ENCODE peak calls at places on chromosome 10, in nine cellular contexts. Y is H7; P is activated naive CD4-positive, alpha-beta T cell; B is stimulated activated CD4-positive, alpha-beta T cell treated with anti-CD3 and anti-CD28 coated beads, Interleukin-15, amount 100 ng/mL, for 1 hour; L is A172; M is HT1080; X is sciatic nerve; W is heart left ventricle; J is PC-3. G is an unnamed sample.

GRCh38 chr10:123645016-123645415 is 21.1 kb upstream of the GPR26 start:
- DNase-seq in M (no peak), Y (no peak), L (no peak), B (no peak), W (no peak), X (no peak), P (no peak), J (no peak), G (no peak)

GRCh38 chr10:93280699-93281366 is 201.3 kb downstream of the MYOF start:
- DNase-seq in L (no peak), M (no peak), X (no peak), B (no peak), Y (peak), W (no peak), J (no peak), P (no peak), G (no peak)

GRCh38 chr10:133336131-133337078 is at the start of gene CALY:
- DNase-seq in L (no peak), B (peak), X (peak), M (no peak), P (peak), J (no peak), Y (peak), W (peak), G (no peak)

GRCh38 chr10:78411716-78412115 is 378.1 kb downstream of the RPS24 start:
- DNase-seq in M (no peak), Y (no peak), X (peak), P (no peak), J (no peak), W (no peak), B (no peak), L (no peak), G (no peak)

GRCh38 chr10:94133239-94133638 is 139.5 kb downstream of the PLCE1 start:
- DNase-seq in L (peak), X (no peak), B (no peak), M (peak), P (no peak), J (peak), Y (no peak), W (peak), G (peak)

GRCh38 chr10:114526112-114526496 is 121.8 kb upstream of the AFAP1L2 start:
- DNase-seq in B (no peak), W (no peak), P (no peak), M (no peak), Y (no peak), J (no peak), X (no peak), L (no peak), G (no peak)

GRCh38 chr10:15189133-15189881 is 20.8 kb upstream of the NMT2 start:
- DNase-seq in L (no peak), B (no peak), P (no peak), M (no peak), X (no peak), Y (no peak), J (no peak), W (no peak), G (no peak)

GRCh38 chr10:52566471-52567246 is 205.9 kb downstream of the MBL2 start:
- DNase-seq in Y (peak), J (peak), B (no peak), W (no peak), P (no peak), L (peak), M (peak), X (no peak), G (no peak)

GRCh38 chr10:102208311-102209035 is 17.6 kb upstream of the ELOVL3 start:
- DNase-seq in X (no peak), P (no peak), Y (no peak), M (no peak), B (no peak), L (peak), W (no peak), J (no peak), G (no peak)

GRCh38 chr10:28077889-28078288 is 79.0 kb upstream of the ODAD2 start:
- DNase-seq in P (no peak), B (no peak), Y (no peak), X (no peak), L (peak), W (no peak), J (peak), M (peak), G (no peak)

GRCh38 chr10:70528726-70529362 is 50.3 kb downstream of the PALD1 start:
- DNase-seq in P (no peak), B (no peak), L (peak), Y (peak), M (peak), X (no peak), J (peak), W (no peak), G (no peak)

GRCh38 chr10:22821501-22821900 is 106.4 kb upstream of the ARMC3 start:
- DNase-seq in L (peak), X (no peak), J (peak), W (no peak), B (no peak), P (no peak), M (no peak), Y (no peak), G (no peak)

GRCh38 chr10:12702215-12702614 is 299.3 kb downstream of the CCDC3 start:
- DNase-seq in J (no peak), Y (no peak), M (no peak), W (no peak), P (no peak), X (no peak), B (no peak), L (no peak), G (no peak)

GRCh38 chr10:74419491-74420466 is 268.8 kb downstream of the ADK start:
- DNase-seq in J (peak), Y (peak), P (no peak), W (no peak), B (no peak), L (peak), X (no peak), M (peak), G (no peak)

GRCh38 chr10:68224810-68225209 is 7.1 kb downstream of the ATOH7 start:
- DNase-seq in M (no peak), X (no peak), L (no peak), W (no peak), Y (no peak), J (peak), B (no peak), P (no peak), G (no peak)

GRCh38 chr10:18737236-18737635 is 78.0 kb downstream of the ARL5B start:
- DNase-seq in B (no peak), Y (no peak), J (peak), P (no peak), X (no peak), L (peak), M (peak), W (no peak), G (no peak)

GRCh38 chr10:29839826-29840515 is 205.2 kb upstream of the SVIL start:
- DNase-seq in L (no peak), X (no peak), Y (no peak), W (no peak), P (no peak), B (no peak), J (no peak), M (no peak), G (no peak)

GRCh38 chr10:14405076-14406065 is 74.6 kb upstream of the FRMD4A start:
- DNase-seq in L (peak), J (no peak), B (no peak), X (no peak), W (no peak), M (peak), P (no peak), Y (no peak), G (no peak)

GRCh38 chr10:103923502-103923901 is 5.5 kb upstream of the STN1 start:
- DNase-seq in Y (no peak), X (no peak), P (no peak), B (no peak), W (no peak), M (no peak), J (peak), L (no peak), G (no peak)